ENCODE peak calls at places on chromosome 9, in ten cellular contexts. K is IMR-90; G is CD8-positive, alpha-beta T cell; X is hepatocyte; U is sigmoid colon; B is Panc1; W is DND-41; C is tibial nerve; T is body of pancreas; I is prostate gland. L is an unnamed sample.

GRCh38 chr9:6894135-6894534 is 136.4 kb downstream of the KDM4C start:
- DNase-seq in K (no peak), G (no peak), X (no peak), U (no peak), B (no peak), W (no peak), C (no peak), T (no peak), I (no peak), L (no peak)

GRCh38 chr9:120267929-120268328 is 312.0 kb downstream of the CDK5RAP2 start:
- DNase-seq in K (peak; percentile 12), G (no peak), X (no peak), U (no peak), B (no peak), W (no peak), C (no peak), T (no peak), I (no peak), L (no peak)

GRCh38 chr9:110405858-110406443 is 68.3 kb upstream of the TXNDC8 start:
- DNase-seq in K (no peak), G (no peak), X (no peak), U (no peak), B (no peak), W (no peak), C (no peak), T (no peak), I (no peak), L (no peak)

GRCh38 chr9:126171641-126172040 is 155.0 kb upstream of the MVB12B start:
- DNase-seq in K (no peak), G (no peak), X (no peak), U (no peak), B (no peak), W (no peak), C (no peak), T (no peak), I (no peak), L (peak; percentile 47)

GRCh38 chr9:90988318-90988717 is 186.7 kb downstream of the SYK start:
- DNase-seq in K (peak; percentile 65), G (no peak), X (no peak), U (no peak), B (no peak), W (no peak), C (no peak), T (no peak), I (no peak), L (no peak)

GRCh38 chr9:107307331-107307730 is 24.3 kb downstream of the RAD23B start:
- DNase-seq in K (peak; percentile 31), G (no peak), X (no peak), U (no peak), B (no peak), W (no peak), C (no peak), T (no peak), I (no peak), L (no peak)

GRCh38 chr9:8724284-8725018 is 924.9 kb upstream of the DMAC1 start:
- DNase-seq in K (no peak), G (no peak), X (no peak), U (no peak), B (no peak), W (no peak), C (no peak), T (no peak), I (no peak), L (no peak)

GRCh38 chr9:15873573-15874177 is 320.8 kb downstream of the CCDC171 start:
- DNase-seq in K (peak; percentile 74), G (no peak), X (peak; percentile 71), U (no peak), B (peak; percentile 5), W (no peak), C (peak; percentile 11), T (no peak), I (no peak), L (no peak)

GRCh38 chr9:1580215-1580614 is 434.9 kb upstream of the SMARCA2 start:
- DNase-seq in K (no peak), G (no peak), X (no peak), U (no peak), B (no peak), W (no peak), C (no peak), T (no peak), I (no peak), L (no peak)

GRCh38 chr9:130282000-130282700 is 16.6 kb downstream of the HMCN2 start:
- DNase-seq in K (no peak), G (no peak), X (no peak), U (peak; percentile 95), B (no peak), W (no peak), C (no peak), T (no peak), I (peak; percentile 43), L (no peak)

GRCh38 chr9:104903609-104904008 is 24.3 kb downstream of the ABCA1 start:
- DNase-seq in K (peak; percentile 76), G (no peak), X (peak; percentile 70), U (no peak), B (no peak), W (no peak), C (no peak), T (no peak), I (no peak), L (no peak)
- H3K4me1 ChIP-seq in K (peaks cover 36% of the 10 kb centered on the region), G (no peaks in the 10 kb centered on the region), X (peaks cover 18% of the 10 kb centered on the region), U (peaks cover 89% of the 10 kb centered on the region), B (no peaks in the 10 kb centered on the region), W (peaks cover 4% of the 10 kb centered on the region), C (no peaks in the 10 kb centered on the region), T (peaks cover 29% of the 10 kb centered on the region), I (no peaks in the 10 kb centered on the region), L (peaks cover 38% of the 10 kb centered on the region)

GRCh38 chr9:128370367-128370751 is 815 bp upstream of the URM1 start:
- DNase-seq in K (no peak), G (no peak), X (no peak), U (no peak), B (no peak), W (no peak), C (no peak), T (no peak), I (no peak), L (no peak)

GRCh38 chr9:128372784-128373183 is 1.6 kb downstream of the URM1 start:
- DNase-seq in K (peak; percentile 68), G (no peak), X (no peak), U (no peak), B (no peak), W (no peak), C (no peak), T (no peak), I (no peak), L (no peak)

GRCh38 chr9:128372188-128372641 is 1.0 kb downstream of the URM1 start:
- DNase-seq in K (no peak), G (no peak), X (no peak), U (no peak), B (no peak), W (no peak), C (no peak), T (no peak), I (no peak), L (no peak)

GRCh38 chr9:128371622-128372117 is 496 bp downstream of the URM1 start:
- DNase-seq in K (no peak), G (no peak), X (no peak), U (no peak), B (no peak), W (no peak), C (no peak), T (no peak), I (no peak), L (no peak)

GRCh38 chr9:128370752-128371621 is at the start of gene URM1:
- DNase-seq in K (peak; percentile 95), G (peak; percentile 93), X (peak; percentile 97), U (peak; percentile 97), B (peak; percentile 61), W (peak; percentile 96), C (peak; percentile 87), T (peak; percentile 94), I (peak; percentile 95), L (peak; percentile 96)
- TF ChIP-seq CTCF in K (peak; percentile 25), G (no peak), X (no peak), U (no peak), B (no peak), W (peak; percentile 18), C (no peak), T (no peak), I (no peak), L (no peak)

DNA sequence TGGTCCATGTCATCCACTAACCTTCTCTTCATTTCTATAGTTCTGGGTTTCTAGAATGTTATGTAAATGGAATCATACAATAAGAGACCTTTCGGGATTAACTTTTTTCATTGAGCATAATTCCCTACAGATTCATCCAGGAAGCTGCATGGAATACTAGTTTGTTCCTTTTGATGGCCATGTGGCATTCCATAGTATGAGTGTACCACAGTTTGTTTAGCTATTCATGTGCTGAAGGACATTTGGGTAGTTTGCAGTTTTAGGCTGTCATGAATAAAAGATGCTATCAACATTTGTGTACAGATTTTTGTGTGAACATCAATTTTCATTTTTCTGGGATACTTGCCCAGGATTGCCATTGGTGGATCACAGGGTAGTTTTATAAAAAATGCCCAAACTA is 6.8 kb upstream of the SPTLC1 start:
- DNase-seq in K (peak; percentile 70), G (no peak), X (no peak), U (no peak), B (no peak), W (no peak), C (no peak), T (no peak), I (no peak), L (no peak)
- H3K4me1 ChIP-seq in K (peaks cover 8% of the 10 kb centered on the region), G (no peaks in the 10 kb centered on the region), X (no peaks in the 10 kb centered on the region), U (no peaks in the 10 kb centered on the region), B (no peaks in the 10 kb centered on the region), W (no peaks in the 10 kb centered on the region), C (no peaks in the 10 kb centered on the region), T (no peaks in the 10 kb centered on the region), I (no peaks in the 10 kb centered on the region), L (no peaks in the 10 kb centered on the region)

GRCh38 chr9:124479371-124479770 is 27.8 kb downstream of the NR5A1 start:
- DNase-seq in K (no peak), G (no peak), X (no peak), U (no peak), B (no peak), W (no peak), C (no peak), T (no peak), I (no peak), L (no peak)

GRCh38 chr9:124482431-124483031 is 24.7 kb downstream of the NR5A1 start:
- DNase-seq in K (no peak), G (no peak), X (no peak), U (no peak), B (no peak), W (no peak), C (no peak), T (no peak), I (no peak), L (peak; percentile 44)

GRCh38 chr9:124481115-124481514 is 26.1 kb downstream of the NR5A1 start:
- DNase-seq in K (no peak), G (no peak), X (no peak), U (no peak), B (no peak), W (no peak), C (no peak), T (no peak), I (no peak), L (no peak)

GRCh38 chr9:124479947-124480620 is 27.1 kb downstream of the NR5A1 start:
- DNase-seq in K (no peak), G (no peak), X (no peak), U (no peak), B (no peak), W (no peak), C (no peak), T (no peak), I (no peak), L (peak; percentile 2)

DNA sequence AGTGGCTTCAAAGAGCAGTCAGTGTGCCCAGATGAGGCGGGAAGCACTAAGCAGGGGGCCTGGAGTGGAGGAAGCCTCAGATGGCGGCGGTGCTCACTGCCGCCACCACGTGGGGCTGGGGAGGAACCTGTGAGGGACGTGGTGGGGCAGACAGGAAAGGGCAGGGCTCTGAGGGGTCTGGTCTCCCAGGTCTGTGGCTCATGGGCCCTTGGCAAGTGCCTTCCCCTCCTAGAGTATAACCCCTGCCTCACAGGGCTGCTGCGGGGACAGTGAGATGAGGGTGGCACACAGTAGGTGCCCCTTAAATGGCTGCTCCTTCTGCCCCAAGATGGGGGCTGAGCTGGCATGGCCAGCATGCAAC is 26.6 kb downstream of the NR5A1 start:
- DNase-seq in K (peak; percentile 4), G (no peak), X (peak; percentile 56), U (no peak), B (no peak), W (peak; percentile 13), C (no peak), T (no peak), I (no peak), L (no peak)
- TF ChIP-seq CTCF in K (peak; percentile 38), G (no peak), X (peak; percentile 31), U (no peak), B (peak; percentile 84), W (peak; percentile 45), C (no peak), T (no peak), I (no peak), L (no peak)